ENCODE peak calls at places on chromosomes 3 and 15, in ten cellular contexts. Z is GM23338, G is thyroid gland, J is transverse colon, A is psoas muscle, F is tibial artery, P is heart right ventricle, L is colonic mucosa, M is adrenal gland, I is thoracic aorta. Y is an unnamed sample. For H3K4me1, the result is how much of the 10 kb centered on the place peaks cover.

GRCh38 chr3:99607151-99607550 is 31.2 kb upstream of the COL8A1 start:
- DNase-seq in A (no peak), I (no peak), F (no peak), J (no peak), M (no peak), G (no peak), L (no peak), P (no peak), Z (no peak), Y (no peak)

GRCh38 chr15:81284256-81285031 is 39.5 kb downstream of the STARD5 start:
- DNase-seq in Z (no peak), A (no peak), J (peak), M (no peak), I (no peak), F (peak), G (no peak), L (no peak), P (no peak), Y (no peak)

GRCh38 chr3:88151358-88151757 is 1.6 kb downstream of the C3orf38 start:
- DNase-seq in L (no peak), F (no peak), Z (no peak), I (no peak), M (no peak), J (no peak), P (no peak), G (no peak), A (no peak), Y (peak)

GRCh38 chr3:165919284-165919683 is 82.1 kb upstream of the BCHE start:
- DNase-seq in A (no peak), I (no peak), F (no peak), M (no peak), J (no peak), L (no peak), Z (no peak), P (no peak), G (no peak), Y (no peak)

GRCh38 chr15:40398413-40398873 is 7.2 kb upstream of the IVD start:
- DNase-seq in J (peak), F (no peak), A (no peak), Z (no peak), I (no peak), G (no peak), L (no peak), P (no peak), M (no peak), Y (no peak)

GRCh38 chr3:158912188-158912587 is 110.3 kb downstream of the MFSD1 start:
- DNase-seq in F (no peak), L (no peak), J (no peak), Z (peak), G (no peak), M (no peak), A (no peak), I (no peak), P (no peak), Y (no peak)

GRCh38 chr3:2511356-2511755 is 412.7 kb downstream of the CNTN4 start:
- DNase-seq in I (no peak), L (no peak), J (no peak), Z (peak), P (peak), A (peak), G (peak), F (no peak), M (no peak), Y (no peak)

GRCh38 chr15:40746916-40747418 is 8.1 kb downstream of the RMDN3 start:
- DNase-seq in Z (peak), M (no peak), G (no peak), A (no peak), F (no peak), J (no peak), I (no peak), L (no peak), P (no peak), Y (peak)

GRCh38 chr15:55552926-55553325 is 35.2 kb downstream of the PYGO1 start:
- DNase-seq in M (peak), I (no peak), F (no peak), P (peak), J (no peak), L (no peak), Z (peak), A (peak), G (peak), Y (peak)

GRCh38 chr15:79721256-79721655 is 175.6 kb downstream of the MTHFS start:
- DNase-seq in M (no peak), G (no peak), A (no peak), L (no peak), P (no peak), I (no peak), F (no peak), J (no peak), Z (no peak), Y (no peak)

GRCh38 chr3:134852893-134853351 is 57.9 kb downstream of the EPHB1 start:
- DNase-seq in I (no peak), Z (no peak), P (no peak), G (no peak), A (no peak), J (peak), L (no peak), F (no peak), M (no peak), Y (no peak)

GRCh38 chr15:63490345-63491034 is 13.9 kb upstream of the USP3 start:
- DNase-seq in M (no peak), G (no peak), P (no peak), L (no peak), J (no peak), I (no peak), A (no peak), Z (no peak), F (no peak), Y (no peak)

GRCh38 chr3:78754066-78754743 is 1013.6 kb downstream of the ROBO1 start:
- DNase-seq in Z (no peak), M (no peak), J (no peak), I (no peak), G (no peak), F (no peak), L (no peak), P (no peak), A (no peak), Y (peak)

GRCh38 chr3:8663177-8664061 is 18.8 kb upstream of the SSUH2 start:
- DNase-seq in I (no peak), F (no peak), G (peak), L (peak), J (peak), M (peak), Z (peak), P (peak), A (peak), Y (peak)

GRCh38 chr3:113136071-113136470 is 75.3 kb upstream of the BOC start:
- DNase-seq in Z (peak), L (no peak), I (no peak), G (no peak), F (no peak), A (no peak), P (no peak), J (no peak), M (no peak), Y (no peak)

GRCh38 chr3:94694894-94695293 is 632.0 kb downstream of the NSUN3 start:
- DNase-seq in M (no peak), J (no peak), P (no peak), Z (no peak), G (no peak), I (no peak), F (no peak), L (no peak), A (no peak), Y (no peak)

GRCh38 chr15:90083419-90083818 is 18.8 kb downstream of the IDH2 start:
- DNase-seq in A (no peak), L (no peak), Z (no peak), J (no peak), I (no peak), P (no peak), F (no peak), M (no peak), G (no peak), Y (peak)

GRCh38 chr3:59367150-59367549 is 317.3 kb upstream of the CFAP20DC start:
- DNase-seq in F (no peak), G (no peak), L (no peak), A (no peak), J (no peak), M (no peak), Z (no peak), I (no peak), P (no peak), Y (no peak)

GRCh38 chr3:50255251-50255615 is 13.7 kb upstream of the SEMA3B start:
- DNase-seq in I (no peak), P (no peak), A (no peak), F (no peak), G (no peak), M (no peak), Z (no peak), J (no peak), L (no peak), Y (no peak)
- H3K27ac ChIP-seq in I (peak), P (peak), A (peak), F (peak), G (peak), M (peak), Z (peak), J (peak), L (peak), Y (peak)

GRCh38 chr15:75666823-75667501 is 19.2 kb downstream of the SNX33 start:
- DNase-seq in P (peak), J (peak), I (peak), M (no peak), F (peak), L (peak), G (no peak), A (peak), Z (no peak), Y (peak)
- H3K4me1 ChIP-seq in P (under half), J (under half), I (under half), M (under half), F (under half), L (under half), G (under half), A (under half), Z (under half), Y (under half)

GRCh38 chr15:38876211-38876610 is 311.6 kb upstream of the RASGRP1 start:
- DNase-seq in I (no peak), L (no peak), G (no peak), F (no peak), J (no peak), A (no peak), Z (no peak), P (no peak), M (no peak), Y (no peak)

GRCh38 chr15:38876621-38877020 is 312.0 kb upstream of the RASGRP1 start:
- DNase-seq in J (no peak), F (no peak), P (no peak), L (no peak), G (no peak), I (no peak), Z (no peak), M (no peak), A (no peak), Y (no peak)

GRCh38 chr15:38877471-38877870 is 312.9 kb upstream of the RASGRP1 start:
- DNase-seq in I (no peak), Z (no peak), F (no peak), A (no peak), J (no peak), L (no peak), P (no peak), M (no peak), G (no peak), Y (no peak)

GRCh38 chr15:38878946-38879345 is 314.3 kb upstream of the RASGRP1 start:
- DNase-seq in F (no peak), G (peak), M (no peak), L (no peak), Z (no peak), I (no peak), P (no peak), A (no peak), J (no peak), Y (no peak)

DNA sequence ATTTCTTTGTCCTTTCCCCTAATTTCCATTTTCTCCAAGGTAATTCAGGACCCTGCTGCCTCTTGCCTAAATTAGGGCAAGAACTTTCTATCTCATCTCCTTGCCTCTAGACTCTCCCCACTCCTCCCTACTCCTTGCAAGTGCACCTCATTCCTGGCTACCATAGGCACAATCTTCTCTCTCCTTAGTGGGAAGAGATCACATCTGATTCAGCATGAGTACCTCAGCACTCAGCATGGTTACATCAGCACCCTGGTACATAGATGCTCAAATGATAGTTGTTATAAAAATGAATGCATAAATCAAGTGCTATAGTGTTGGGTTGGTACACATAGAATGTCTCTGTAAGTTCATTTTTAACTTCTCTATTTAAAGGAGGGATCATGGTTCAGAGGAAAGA is 313.4 kb upstream of the RASGRP1 start:
- DNase-seq in J (no peak), P (no peak), G (no peak), F (no peak), I (no peak), L (no peak), Z (no peak), M (no peak), A (no peak), Y (no peak)
- TF ChIP-seq CTCF in J (no peak), P (no peak), G (no peak), F (no peak), I (no peak), L (no peak), Z (no peak), M (no peak), A (no peak), Y (no peak)

GRCh38 chr3:152200476-152201422 is 68.0 kb upstream of the MBNL1 start:
- DNase-seq in J (no peak), G (no peak), M (no peak), P (no peak), F (no peak), A (no peak), I (no peak), Z (no peak), L (no peak), Y (no peak)

GRCh38 chr3:152203677-152204076 is 65.1 kb upstream of the MBNL1 start:
- DNase-seq in F (no peak), P (no peak), J (no peak), I (no peak), A (no peak), M (no peak), Z (no peak), G (no peak), L (no peak), Y (no peak)

GRCh38 chr3:152205097-152205593 is 63.6 kb upstream of the MBNL1 start:
- DNase-seq in J (no peak), A (no peak), P (no peak), M (no peak), L (no peak), G (no peak), I (no peak), F (no peak), Z (no peak), Y (peak)

GRCh38 chr3:152204218-152204617 is 64.5 kb upstream of the MBNL1 start:
- DNase-seq in M (no peak), G (no peak), A (no peak), F (no peak), Z (no peak), L (no peak), I (no peak), P (no peak), J (no peak), Y (no peak)

GRCh38 chr3:152202976-152203626 is 65.6 kb upstream of the MBNL1 start:
- DNase-seq in L (peak), M (no peak), P (no peak), G (no peak), Z (no peak), J (peak), F (no peak), A (no peak), I (no peak), Y (no peak)
- H3K27ac ChIP-seq in L (peak), M (peak), P (peak), G (peak), Z (no peak), J (peak), F (peak), A (peak), I (peak), Y (peak)

GRCh38 chr3:188301147-188301546 is 147.2 kb downstream of the LPP start:
- DNase-seq in F (no peak), J (no peak), P (no peak), A (no peak), I (no peak), G (no peak), M (no peak), L (no peak), Z (peak), Y (no peak)
- H3K4me1 ChIP-seq in F (under half), J (under half), P (half or more), A (under half), I (under half), G (under half), M (under half), L (under half), Z (half or more), Y (under half)

GRCh38 chr15:29622637-29623036 is 199.6 kb downstream of the TJP1 start:
- DNase-seq in M (no peak), A (no peak), G (peak), F (no peak), J (no peak), P (no peak), I (no peak), Z (no peak), L (no peak), Y (no peak)

GRCh38 chr15:29621626-29622025 is 200.6 kb downstream of the TJP1 start:
- DNase-seq in A (no peak), M (no peak), F (no peak), P (no peak), J (no peak), G (no peak), Z (no peak), L (no peak), I (no peak), Y (no peak)

GRCh38 chr15:29618586-29618985 is 203.7 kb downstream of the TJP1 start:
- DNase-seq in P (no peak), A (no peak), I (no peak), J (no peak), L (no peak), Z (no peak), M (no peak), G (no peak), F (no peak), Y (no peak)

DNA sequence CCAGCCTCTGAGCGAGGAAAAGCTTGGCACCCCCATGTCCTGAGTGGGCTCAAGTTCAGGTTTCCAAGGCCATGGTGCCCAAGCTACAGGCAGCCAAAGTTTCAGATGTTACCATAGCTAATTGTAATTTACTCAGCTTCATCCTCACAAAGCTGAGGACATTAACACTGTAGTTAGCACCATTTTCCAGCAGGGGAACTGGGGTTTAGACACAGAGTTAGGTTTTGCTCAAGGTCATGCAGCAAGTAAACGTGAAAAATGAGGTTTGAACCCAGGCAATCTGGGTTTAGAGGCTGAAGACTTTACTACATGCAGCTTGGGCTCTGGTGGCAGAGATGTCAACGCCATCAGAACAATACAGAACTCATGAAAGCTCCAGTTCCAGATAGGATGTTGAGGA is 199.0 kb downstream of the TJP1 start:
- DNase-seq in G (no peak), P (no peak), J (no peak), Z (peak), M (no peak), L (no peak), A (no peak), I (no peak), F (no peak), Y (no peak)
- TF ChIP-seq CTCF in G (no peak), P (no peak), J (no peak), Z (no peak), M (no peak), L (no peak), A (no peak), I (no peak), F (no peak), Y (no peak)

GRCh38 chr3:140931-141330 is 55.6 kb upstream of the CHL1 start:
- DNase-seq in L (no peak), P (no peak), Z (no peak), J (no peak), I (no peak), M (no peak), G (no peak), A (no peak), F (no peak), Y (no peak)
- H3K27ac ChIP-seq in L (no peak), P (no peak), Z (no peak), J (no peak), I (no peak), M (no peak), G (no peak), A (no peak), F (no peak), Y (no peak)